ENCODE peak calls at places on chromosome 3, in seven cellular contexts. Q is IMR-90, G is ovary, M is stomach, H is spleen, B is uterus, O is HCT116. X is an unnamed sample.

GRCh38 chr3:52248816-52249547 is 3.4 kb downstream of the PPM1M start:
- DNase-seq in M (peak), Q (no peak), O (no peak), B (no peak), G (no peak), H (peak), X (no peak)

GRCh38 chr3:522888-523287 is 326.3 kb downstream of the CHL1 start:
- DNase-seq in Q (no peak), H (no peak), G (no peak), O (no peak), M (no peak), B (no peak), X (no peak)

GRCh38 chr3:42236611-42237010 is 29.4 kb downstream of the CCK start:
- DNase-seq in O (no peak), Q (no peak), B (no peak), M (no peak), H (no peak), G (no peak), X (no peak)

GRCh38 chr3:51703776-51704510 is 2.9 kb upstream of the GRM2 start:
- DNase-seq in O (no peak), B (no peak), H (peak), G (no peak), Q (no peak), M (no peak), X (no peak)

GRCh38 chr3:154060606-154061380 is 60.4 kb upstream of the ARHGEF26 start:
- DNase-seq in H (no peak), B (no peak), Q (peak), M (no peak), O (no peak), G (no peak), X (no peak)

GRCh38 chr3:29346828-29347227 is 66.0 kb downstream of the RBMS3 start:
- DNase-seq in H (no peak), Q (peak), G (no peak), M (no peak), B (no peak), O (no peak), X (no peak)

GRCh38 chr3:141280086-141280485 is 48.5 kb downstream of the PXYLP1 start:
- DNase-seq in B (no peak), M (no peak), H (no peak), O (no peak), G (no peak), Q (peak), X (peak)

GRCh38 chr3:114626751-114627150 is 332.9 kb downstream of the TIGIT start:
- DNase-seq in H (no peak), M (no peak), G (no peak), Q (peak), O (no peak), B (no peak), X (no peak)

GRCh38 chr3:21273256-21273999 is 477.6 kb downstream of the ZNF385D start:
- DNase-seq in Q (peak), M (no peak), G (no peak), B (no peak), H (no peak), O (no peak), X (no peak)

GRCh38 chr3:43014990-43015389 is 35.9 kb downstream of the GASK1A start:
- DNase-seq in B (no peak), M (no peak), G (no peak), O (no peak), H (no peak), Q (no peak), X (no peak)

GRCh38 chr3:38689774-38690173 is 40.3 kb upstream of the SCN5A start:
- DNase-seq in Q (peak), H (no peak), M (no peak), G (no peak), O (no peak), B (no peak), X (no peak)

GRCh38 chr3:142087676-142088075 is 61.7 kb downstream of the TFDP2 start:
- DNase-seq in G (no peak), Q (peak), B (no peak), O (peak), H (no peak), M (no peak), X (no peak)

GRCh38 chr3:57983734-57984518 is 24.3 kb upstream of the FLNB start:
- DNase-seq in B (peak), M (peak), O (no peak), Q (peak), G (peak), H (no peak), X (peak)

GRCh38 chr3:197366301-197367044 is 68.1 kb upstream of the DLG1 start:
- DNase-seq in G (no peak), M (no peak), O (no peak), B (no peak), Q (no peak), H (peak), X (peak)

GRCh38 chr3:117754841-117755240 is 1045.3 kb downstream of the TUSC7 start:
- DNase-seq in G (no peak), H (no peak), Q (no peak), M (no peak), B (no peak), O (no peak), X (no peak)

GRCh38 chr3:180018588-180018987 is 18.1 kb downstream of the PEX5L start:
- DNase-seq in M (no peak), G (no peak), H (no peak), O (no peak), B (no peak), Q (no peak), X (no peak)

GRCh38 chr3:151112731-151113130 is 27.3 kb downstream of the MED12L start:
- DNase-seq in O (no peak), M (no peak), H (no peak), G (no peak), Q (no peak), B (no peak), X (no peak)

GRCh38 chr3:24472358-24472757 is 22.3 kb downstream of the THRB start:
- DNase-seq in G (no peak), O (peak), M (no peak), H (no peak), B (no peak), Q (no peak), X (no peak)

GRCh38 chr3:107579372-107579771 is 56.6 kb downstream of the BBX start:
- DNase-seq in O (no peak), B (no peak), H (no peak), M (no peak), Q (no peak), G (no peak), X (no peak)

GRCh38 chr3:173843060-173843459 is 445.5 kb downstream of the NLGN1 start:
- DNase-seq in Q (no peak), O (no peak), G (no peak), M (no peak), H (no peak), B (no peak), X (no peak)
- TF ChIP-seq POLR2A in Q (no peak), O (no peak), G (no peak), M (no peak), H (no peak), B (no peak), X (no peak)

DNA sequence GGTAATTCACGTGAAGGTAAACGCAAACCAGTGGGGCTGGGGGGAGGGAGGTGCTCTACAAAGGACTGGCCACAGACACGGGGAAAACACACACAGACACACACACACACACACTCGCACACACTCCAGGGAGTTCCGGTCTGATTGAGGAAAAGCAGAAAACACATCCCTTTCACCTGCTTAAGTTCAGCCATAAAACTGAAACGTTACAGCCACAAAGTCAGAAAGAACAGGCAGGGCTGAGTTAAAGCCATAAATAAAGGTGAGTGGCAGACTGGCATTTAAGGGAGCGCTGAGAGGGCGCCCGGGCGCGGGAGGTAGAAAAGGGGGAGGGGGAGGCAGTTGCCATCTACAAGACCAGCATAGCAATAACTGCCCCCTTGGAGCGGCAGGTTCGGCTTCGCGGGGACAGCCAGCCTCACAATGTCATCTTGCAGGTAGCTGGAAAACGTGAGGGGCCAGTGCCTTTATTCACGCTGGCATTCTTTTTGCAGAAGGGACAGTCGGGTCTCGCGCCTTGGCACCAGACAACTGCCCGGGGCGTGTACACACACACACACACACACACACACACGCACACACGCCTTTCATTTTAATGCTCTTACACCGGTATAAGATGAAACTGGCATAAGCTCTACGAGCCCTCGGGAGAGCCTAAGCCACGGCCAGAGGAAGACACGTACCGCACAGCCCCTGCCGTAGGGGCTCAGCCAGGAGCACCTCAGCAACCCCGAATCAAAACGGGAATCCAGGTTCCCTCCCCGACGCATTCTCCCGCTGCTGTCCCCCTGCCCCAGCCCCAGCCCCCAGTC is 869 bp downstream of the TNIK start:
- DNase-seq in H (peak), M (peak), O (no peak), G (peak), Q (peak), B (peak), X (peak)
- TF ChIP-seq POLR2A in H (no peak), M (no peak), O (no peak), G (no peak), Q (no peak), B (no peak), X (no peak)

GRCh38 chr3:36944641-36945270 is at the start of gene TRANK1:
- DNase-seq in H (peak), Q (peak), M (peak), O (no peak), B (peak), G (peak), X (no peak)
- TF ChIP-seq POLR2A in H (peak), Q (no peak), M (no peak), O (no peak), B (peak), G (peak), X (peak)

GRCh38 chr3:195259564-195260285 is 11.2 kb downstream of the XXYLT1 start:
- DNase-seq in Q (peak), H (peak), O (peak), G (peak), B (peak), M (peak), X (peak)
- TF ChIP-seq POLR2A in Q (peak), H (peak), O (no peak), G (peak), B (peak), M (no peak), X (peak)

DNA sequence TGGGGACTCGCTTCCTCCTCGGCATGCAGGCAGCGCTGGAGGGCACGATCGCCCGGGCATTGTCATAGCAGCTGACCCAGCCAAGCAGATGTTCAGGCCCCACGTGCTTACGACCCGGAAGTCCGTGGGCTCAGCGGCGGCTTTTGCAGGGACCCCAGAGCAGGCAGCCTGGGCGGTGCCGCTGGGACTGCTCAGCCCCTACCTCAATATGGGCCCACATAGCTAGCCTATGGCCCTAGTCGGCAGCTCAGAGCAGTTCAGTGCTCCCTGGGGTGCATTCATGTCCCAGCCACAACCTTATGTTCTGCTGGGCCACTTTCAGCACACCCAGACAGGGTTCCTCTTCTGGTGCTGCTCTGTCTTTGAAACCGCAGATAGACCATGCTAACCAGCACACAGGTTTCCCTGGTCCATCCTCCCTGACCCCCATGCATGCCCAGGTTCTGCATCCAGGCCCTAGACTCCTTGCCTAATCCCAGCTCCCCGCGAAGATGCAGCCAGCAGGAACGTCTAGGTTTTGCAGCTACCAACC is 10.4 kb upstream of the EIF4A2 start:
- DNase-seq in G (peak), B (peak), M (peak), O (no peak), H (peak), Q (no peak), X (no peak)
- TF ChIP-seq POLR2A in G (no peak), B (no peak), M (no peak), O (no peak), H (no peak), Q (no peak), X (no peak)

GRCh38 chr3:16264708-16265454 is at the start of the genes DPH3 and OXNAD1:
- DNase-seq in B (peak), M (peak), Q (peak), H (peak), O (peak), G (peak), X (peak)
- TF ChIP-seq POLR2A in B (peak), M (no peak), Q (peak), H (peak), O (peak), G (peak), X (peak)

GRCh38 chr3:49358217-49358883 is at the start of gene GPX1:
- DNase-seq in M (peak), B (peak), G (peak), Q (peak), H (peak), O (peak), X (peak)
- TF ChIP-seq POLR2A in M (no peak), B (peak), G (peak), Q (peak), H (peak), O (peak), X (peak)

GRCh38 chr3:110958476-110959147 is 113.0 kb upstream of the NECTIN3 start:
- DNase-seq in O (no peak), Q (no peak), B (no peak), H (no peak), M (no peak), G (no peak), X (no peak)
- TF ChIP-seq POLR2A in O (no peak), Q (no peak), B (no peak), H (no peak), M (no peak), G (no peak), X (no peak)

GRCh38 chr3:149026718-149027117 is 35.4 kb downstream of the GYG1 start:
- DNase-seq in M (no peak), B (no peak), G (no peak), H (no peak), Q (no peak), O (no peak), X (no peak)
- TF ChIP-seq POLR2A in M (no peak), B (no peak), G (no peak), H (no peak), Q (no peak), O (no peak), X (no peak)